ENCODE peak calls at places on chromosomes 4 and X, in six cellular contexts. U is upper lobe of right lung, S is transverse colon, X is renal cortical epithelial cell, T is T-helper 2 cell, V is A549. B is an unnamed sample.
A peak's percentile ranks its signal among the peaks of the same experiment; 100 is the strongest.

GRCh38 chr4:40908702-40909362 is 159.1 kb downstream of the NSUN7 start:
- DNase-seq in U (peak; percentile 83), S (peak; percentile 65), X (peak; percentile 70), T (no peak), V (peak; percentile 79), B (peak; percentile 59)

GRCh38 chrX:55312655-55313054 is 47.9 kb upstream of the PAGE3 start:
- DNase-seq in U (no peak), S (no peak), X (no peak), T (no peak), V (no peak), B (no peak)

GRCh38 chr4:109432203-109432602 is 1.4 kb upstream of the SEC24B start:
- DNase-seq in U (no peak), S (no peak), X (no peak), T (no peak), V (no peak), B (no peak)

GRCh38 chr4:26081795-26082498 is 167.9 kb downstream of the SMIM20 start:
- DNase-seq in U (no peak), S (no peak), X (peak; percentile 75), T (peak; percentile 24), V (peak; percentile 27), B (peak; percentile 32)

GRCh38 chr4:169658196-169658595 is 37.8 kb downstream of the CLCN3 start:
- DNase-seq in U (no peak), S (no peak), X (no peak), T (no peak), V (no peak), B (no peak)

GRCh38 chr4:86685401-86685800 is 91.3 kb downstream of the PTPN13 start:
- DNase-seq in U (no peak), S (no peak), X (peak; percentile 51), T (no peak), V (peak; percentile 43), B (peak; percentile 1)

GRCh38 chr4:73387552-73387951 is 16.5 kb upstream of the ALB start:
- DNase-seq in U (no peak), S (no peak), X (no peak), T (no peak), V (no peak), B (no peak)

GRCh38 chrX:119398974-119399771 is at the start of gene SLC25A43:
- DNase-seq in U (peak; percentile 78), S (peak; percentile 57), X (no peak), T (peak; percentile 10), V (peak; percentile 44), B (no peak)

GRCh38 chrX:134172588-134173259 is 64.3 kb upstream of the CCDC160 start:
- DNase-seq in U (peak; percentile 61), S (peak; percentile 15), X (no peak), T (peak; percentile 24), V (peak; percentile 1), B (no peak)

GRCh38 chr4:3466691-3467600 is 3.8 kb downstream of the DOK7 start:
- DNase-seq in U (no peak), S (no peak), X (no peak), T (no peak), V (no peak), B (no peak)

GRCh38 chr4:8778760-8779159 is 92.9 kb downstream of the HMX1 start:
- DNase-seq in U (no peak), S (no peak), X (no peak), T (no peak), V (no peak), B (no peak)

GRCh38 chrX:30653415-30654131 is at the start of gene GK:
- DNase-seq in U (no peak), S (peak; percentile 19), X (no peak), T (peak; percentile 6), V (no peak), B (no peak)

GRCh38 chr4:10047967-10048366 is 26.7 kb upstream of the SLC2A9 start:
- DNase-seq in U (no peak), S (no peak), X (no peak), T (no peak), V (no peak), B (no peak)

GRCh38 chr4:173038192-173038896 is 130.3 kb upstream of the GALNT7 start:
- DNase-seq in U (no peak), S (no peak), X (peak; percentile 38), T (no peak), V (no peak), B (no peak)